ENCODE peak calls at places on chromosomes 16 and 17, in five cellular contexts. J, F, S, D and B are unnamed samples.

GRCh38 chr17:68462381-68463210 is 5.3 kb upstream of the WIPI1 start:
- DNase-seq in J (peak), F (peak), S (peak), D (peak), B (peak)

GRCh38 chr17:76255801-76256429 is 9.2 kb upstream of the UBALD2 start:
- DNase-seq in J (no peak), F (no peak), S (no peak), D (no peak), B (no peak)

GRCh38 chr16:85562102-85562786 is 50.9 kb upstream of the GSE1 start:
- DNase-seq in J (no peak), F (no peak), S (no peak), D (no peak), B (no peak)

GRCh38 chr17:15171433-15172047 is 93.6 kb downstream of the PMP22 start:
- DNase-seq in J (peak), F (peak), S (no peak), D (peak), B (no peak)

GRCh38 chr17:38539386-38539785 is 66.4 kb downstream of the SRCIN1 start:
- DNase-seq in J (no peak), F (peak), S (no peak), D (no peak), B (no peak)

GRCh38 chr17:38898812-38899348 is 26.5 kb upstream of the LASP1NB start:
- DNase-seq in J (no peak), F (peak), S (peak), D (peak), B (peak)

GRCh38 chr16:8572919-8573724 is 17.2 kb downstream of the TMEM114 start:
- DNase-seq in J (peak), F (no peak), S (no peak), D (peak), B (no peak)

GRCh38 chr17:42895185-42895555 is 5.4 kb upstream of the G6PC1 start:
- DNase-seq in J (peak), F (peak), S (no peak), D (no peak), B (no peak)

GRCh38 chr17:78419970-78420820 is 41.7 kb downstream of the PGS1 start:
- DNase-seq in J (no peak), F (peak), S (no peak), D (no peak), B (no peak)

GRCh38 chr17:36937001-36937960 is at the start of gene LHX1:
- DNase-seq in J (no peak), F (no peak), S (no peak), D (peak), B (no peak)

GRCh38 chr17:38557395-38557794 is 48.4 kb downstream of the SRCIN1 start:
- DNase-seq in J (no peak), F (no peak), S (no peak), D (no peak), B (no peak)

GRCh38 chr16:964696-965395 is 5.9 kb downstream of the LMF1 start:
- DNase-seq in J (no peak), F (peak), S (peak), D (peak), B (no peak)

GRCh38 chr16:48117217-48118105 is 38.3 kb downstream of the ABCC12 start:
- DNase-seq in J (peak), F (no peak), S (peak), D (peak), B (peak)

GRCh38 chr17:56642424-56642823 is 48.9 kb downstream of the NOG start:
- DNase-seq in J (no peak), F (no peak), S (no peak), D (no peak), B (no peak)